ENCODE peak calls at places on chromosomes 12 and 14, in nine cellular contexts. One of them, this sample, is unnamed.

GRCh38 chr14:105420141-105420975 is 731 bp downstream of the MTA1 start:
- DNase-seq in GM12891: no peak
- DNase-seq in CD8-positive, alpha-beta memory T cell: no peak
- DNase-seq in tibial artery: no peak
- DNase-seq in activated T-cell treated with anti-CD3 and anti-CD28 coated beads for 24 hours: no peak
- DNase-seq in foreskin fibroblast: no peak
- DNase-seq in pulmonary artery endothelial cell: no peak
- DNase-seq in lung: no peak
- DNase-seq in NCI-H1694 treated with DMSO at 0.1 percent for 48 hours: no peak
- DNase-seq in this sample: no peak

GRCh38 chr14:75709207-75709812 is 48.3 kb downstream of the TTLL5 start:
- DNase-seq in CD8-positive, alpha-beta memory T cell: peak; percentile 29
- DNase-seq in tibial artery: peak; percentile 82
- DNase-seq in lung: peak; percentile 67
- DNase-seq in GM12891: peak; percentile 17
- DNase-seq in activated T-cell treated with anti-CD3 and anti-CD28 coated beads for 24 hours: peak; percentile 36
- DNase-seq in NCI-H1694 treated with DMSO at 0.1 percent for 48 hours: peak; percentile 91
- DNase-seq in pulmonary artery endothelial cell: no peak
- DNase-seq in foreskin fibroblast: peak; percentile 81
- DNase-seq in this sample: peak; percentile 81

GRCh38 chr12:71584356-71584755 is 79.3 kb downstream of the ZFC3H1 start:
- DNase-seq in NCI-H1694 treated with DMSO at 0.1 percent for 48 hours: no peak
- DNase-seq in tibial artery: no peak
- DNase-seq in CD8-positive, alpha-beta memory T cell: no peak
- DNase-seq in pulmonary artery endothelial cell: no peak
- DNase-seq in foreskin fibroblast: no peak
- DNase-seq in activated T-cell treated with anti-CD3 and anti-CD28 coated beads for 24 hours: no peak
- DNase-seq in GM12891: no peak
- DNase-seq in lung: no peak
- DNase-seq in this sample: no peak

GRCh38 chr12:68189766-68190700 is 30.5 kb upstream of the IFNG start:
- DNase-seq in foreskin fibroblast: no peak
- DNase-seq in activated T-cell treated with anti-CD3 and anti-CD28 coated beads for 24 hours: peak; percentile 16
- DNase-seq in CD8-positive, alpha-beta memory T cell: peak; percentile 41
- DNase-seq in GM12891: no peak
- DNase-seq in NCI-H1694 treated with DMSO at 0.1 percent for 48 hours: no peak
- DNase-seq in lung: no peak
- DNase-seq in pulmonary artery endothelial cell: no peak
- DNase-seq in tibial artery: no peak
- DNase-seq in this sample: no peak

GRCh38 chr12:39638178-39638577 is 18.6 kb upstream of the ABCD2 start:
- DNase-seq in lung: no peak
- DNase-seq in CD8-positive, alpha-beta memory T cell: no peak
- DNase-seq in tibial artery: no peak
- DNase-seq in activated T-cell treated with anti-CD3 and anti-CD28 coated beads for 24 hours: no peak
- DNase-seq in NCI-H1694 treated with DMSO at 0.1 percent for 48 hours: no peak
- DNase-seq in GM12891: no peak
- DNase-seq in foreskin fibroblast: no peak
- DNase-seq in pulmonary artery endothelial cell: no peak
- DNase-seq in this sample: peak; percentile 16

GRCh38 chr12:114399664-114400211 is 6.2 kb downstream of the TBX5 start:
- DNase-seq in GM12891: no peak
- DNase-seq in tibial artery: no peak
- DNase-seq in foreskin fibroblast: peak; percentile 90
- DNase-seq in lung: no peak
- DNase-seq in CD8-positive, alpha-beta memory T cell: no peak
- DNase-seq in activated T-cell treated with anti-CD3 and anti-CD28 coated beads for 24 hours: no peak
- DNase-seq in pulmonary artery endothelial cell: no peak
- DNase-seq in NCI-H1694 treated with DMSO at 0.1 percent for 48 hours: no peak
- DNase-seq in this sample: no peak

GRCh38 chr12:77746108-77746507 is 84.6 kb upstream of the NAV3 start:
- DNase-seq in lung: no peak
- DNase-seq in NCI-H1694 treated with DMSO at 0.1 percent for 48 hours: peak; percentile 11
- DNase-seq in foreskin fibroblast: no peak
- DNase-seq in activated T-cell treated with anti-CD3 and anti-CD28 coated beads for 24 hours: no peak
- DNase-seq in CD8-positive, alpha-beta memory T cell: no peak
- DNase-seq in pulmonary artery endothelial cell: peak; percentile 20
- DNase-seq in GM12891: no peak
- DNase-seq in tibial artery: no peak
- DNase-seq in this sample: no peak

GRCh38 chr12:2052861-2053674 is at the start of gene CACNA1C:
- DNase-seq in NCI-H1694 treated with DMSO at 0.1 percent for 48 hours: peak; percentile 70
- DNase-seq in foreskin fibroblast: peak; percentile 48
- DNase-seq in GM12891: peak; percentile 51
- DNase-seq in tibial artery: no peak
- DNase-seq in CD8-positive, alpha-beta memory T cell: peak; percentile 22
- DNase-seq in lung: no peak
- DNase-seq in pulmonary artery endothelial cell: no peak
- DNase-seq in activated T-cell treated with anti-CD3 and anti-CD28 coated beads for 24 hours: no peak
- DNase-seq in this sample: peak; percentile 69

GRCh38 chr12:627863-628805 is 35.1 kb downstream of the NINJ2 start:
- DNase-seq in pulmonary artery endothelial cell: no peak
- DNase-seq in foreskin fibroblast: no peak
- DNase-seq in lung: no peak
- DNase-seq in GM12891: no peak
- DNase-seq in activated T-cell treated with anti-CD3 and anti-CD28 coated beads for 24 hours: no peak
- DNase-seq in CD8-positive, alpha-beta memory T cell: no peak
- DNase-seq in NCI-H1694 treated with DMSO at 0.1 percent for 48 hours: no peak
- DNase-seq in tibial artery: no peak
- DNase-seq in this sample: no peak

GRCh38 chr14:28784262-28785021 is 17.9 kb downstream of the FOXG1 start:
- DNase-seq in pulmonary artery endothelial cell: no peak
- DNase-seq in foreskin fibroblast: no peak
- DNase-seq in tibial artery: no peak
- DNase-seq in activated T-cell treated with anti-CD3 and anti-CD28 coated beads for 24 hours: no peak
- DNase-seq in GM12891: no peak
- DNase-seq in lung: no peak
- DNase-seq in NCI-H1694 treated with DMSO at 0.1 percent for 48 hours: no peak
- DNase-seq in CD8-positive, alpha-beta memory T cell: no peak
- DNase-seq in this sample: no peak

GRCh38 chr12:49626169-49626835 is 2.9 kb downstream of the PRPF40B start:
- DNase-seq in GM12891: no peak
- DNase-seq in tibial artery: no peak
- DNase-seq in foreskin fibroblast: no peak
- DNase-seq in lung: no peak
- DNase-seq in CD8-positive, alpha-beta memory T cell: no peak
- DNase-seq in pulmonary artery endothelial cell: no peak
- DNase-seq in NCI-H1694 treated with DMSO at 0.1 percent for 48 hours: no peak
- DNase-seq in activated T-cell treated with anti-CD3 and anti-CD28 coated beads for 24 hours: peak; percentile 20
- DNase-seq in this sample: no peak

GRCh38 chr14:101460521-101460920 is 100.8 kb upstream of the DIO3 start:
- DNase-seq in GM12891: no peak
- DNase-seq in lung: no peak
- DNase-seq in pulmonary artery endothelial cell: no peak
- DNase-seq in CD8-positive, alpha-beta memory T cell: no peak
- DNase-seq in tibial artery: no peak
- DNase-seq in activated T-cell treated with anti-CD3 and anti-CD28 coated beads for 24 hours: no peak
- DNase-seq in NCI-H1694 treated with DMSO at 0.1 percent for 48 hours: no peak
- DNase-seq in foreskin fibroblast: no peak
- DNase-seq in this sample: no peak

GRCh38 chr14:69491226-69491625 is 6.7 kb downstream of the PLEKHD1 start:
- DNase-seq in foreskin fibroblast: no peak
- DNase-seq in tibial artery: no peak
- DNase-seq in pulmonary artery endothelial cell: no peak
- DNase-seq in GM12891: no peak
- DNase-seq in activated T-cell treated with anti-CD3 and anti-CD28 coated beads for 24 hours: no peak
- DNase-seq in lung: no peak
- DNase-seq in NCI-H1694 treated with DMSO at 0.1 percent for 48 hours: no peak
- DNase-seq in CD8-positive, alpha-beta memory T cell: no peak
- DNase-seq in this sample: no peak

GRCh38 chr12:116876151-116876869 is 4.9 kb downstream of the HRK start:
- DNase-seq in pulmonary artery endothelial cell: no peak
- DNase-seq in GM12891: no peak
- DNase-seq in lung: no peak
- DNase-seq in tibial artery: no peak
- DNase-seq in foreskin fibroblast: no peak
- DNase-seq in CD8-positive, alpha-beta memory T cell: no peak
- DNase-seq in activated T-cell treated with anti-CD3 and anti-CD28 coated beads for 24 hours: no peak
- DNase-seq in NCI-H1694 treated with DMSO at 0.1 percent for 48 hours: peak; percentile 56
- DNase-seq in this sample: no peak

GRCh38 chr14:75711796-75712211 is 50.8 kb downstream of the TTLL5 start:
- DNase-seq in foreskin fibroblast: peak; percentile 67
- DNase-seq in activated T-cell treated with anti-CD3 and anti-CD28 coated beads for 24 hours: no peak
- DNase-seq in pulmonary artery endothelial cell: no peak
- DNase-seq in tibial artery: peak; percentile 56
- DNase-seq in NCI-H1694 treated with DMSO at 0.1 percent for 48 hours: no peak
- DNase-seq in lung: peak; percentile 72
- DNase-seq in CD8-positive, alpha-beta memory T cell: no peak
- DNase-seq in GM12891: no peak
- DNase-seq in this sample: peak; percentile 77

GRCh38 chr14:36066636-36067035 is 109.9 kb downstream of the PTCSC3 start:
- DNase-seq in GM12891: no peak
- DNase-seq in pulmonary artery endothelial cell: no peak
- DNase-seq in NCI-H1694 treated with DMSO at 0.1 percent for 48 hours: no peak
- DNase-seq in tibial artery: no peak
- DNase-seq in lung: no peak
- DNase-seq in CD8-positive, alpha-beta memory T cell: no peak
- DNase-seq in foreskin fibroblast: no peak
- DNase-seq in activated T-cell treated with anti-CD3 and anti-CD28 coated beads for 24 hours: no peak
- DNase-seq in this sample: no peak

This sample was measured in fibroblast of gingiva.